ENCODE peak calls at places on chromosomes 4 and X, in eight cellular contexts. V, B, O, Y, F, T, S and A are unnamed samples.

GRCh38 chr4:24137596-24137962 is 247.7 kb upstream of the PPARGC1A start:
- DNase-seq in V (no peak), B (no peak), O (no peak), Y (no peak), F (no peak), T (no peak), S (no peak), A (no peak)

GRCh38 chrX:2228466-2228865 is 272.3 kb downstream of the DHRSX start:
- DNase-seq in V (no peak), B (no peak), O (no peak), Y (no peak), F (peak; percentile 38), T (no peak), S (no peak), A (no peak)

GRCh38 chrX:65677954-65678469 is 10.6 kb downstream of the MSN start:
- DNase-seq in V (no peak), B (peak; percentile 77), O (peak; percentile 94), Y (no peak), F (peak; percentile 98), T (no peak), S (peak; percentile 50), A (peak; percentile 6)

GRCh38 chrX:29890646-29891200 is 324.6 kb upstream of the MAGEB2 start:
- DNase-seq in V (no peak), B (no peak), O (peak; percentile 16), Y (no peak), F (peak; percentile 59), T (no peak), S (no peak), A (no peak)

GRCh38 chr4:177369372-177369771 is 59.7 kb downstream of the NEIL3 start:
- DNase-seq in V (no peak), B (no peak), O (peak; percentile 91), Y (no peak), F (no peak), T (no peak), S (no peak), A (no peak)

GRCh38 chrX:15930585-15930984 is 76.0 kb upstream of the AP1S2 start:
- DNase-seq in V (no peak), B (no peak), O (peak; percentile 66), Y (no peak), F (peak; percentile 62), T (no peak), S (no peak), A (peak; percentile 19)

GRCh38 chr4:1009647-1010521 is 1.5 kb upstream of the FGFRL1 start:
- DNase-seq in V (peak; percentile 75), B (peak; percentile 85), O (peak; percentile 36), Y (peak; percentile 78), F (peak; percentile 34), T (peak; percentile 60), S (peak; percentile 65), A (no peak)

GRCh38 chr4:53601251-53601764 is 10.0 kb upstream of the LNX1 start:
- DNase-seq in V (peak; percentile 68), B (no peak), O (no peak), Y (peak; percentile 24), F (no peak), T (no peak), S (peak; percentile 17), A (no peak)

GRCh38 chrX:29935455-29935854 is 279.9 kb upstream of the MAGEB2 start:
- DNase-seq in V (no peak), B (no peak), O (no peak), Y (no peak), F (no peak), T (no peak), S (no peak), A (no peak)

GRCh38 chrX:126701380-126701779 is 118.1 kb upstream of the PRR32 start:
- DNase-seq in V (no peak), B (no peak), O (no peak), Y (no peak), F (no peak), T (no peak), S (peak; percentile 12), A (no peak)

GRCh38 chr4:687048-687974 is 1.6 kb downstream of the SLC49A3 start:
- DNase-seq in V (peak; percentile 39), B (peak; percentile 91), O (peak; percentile 77), Y (no peak), F (peak; percentile 91), T (no peak), S (peak; percentile 79), A (peak; percentile 90)

GRCh38 chr4:1208266-1208961 is 36.0 kb upstream of the SPON2 start:
- DNase-seq in V (peak; percentile 23), B (no peak), O (no peak), Y (no peak), F (no peak), T (no peak), S (no peak), A (no peak)

GRCh38 chr4:96317924-96318323 is 478.0 kb downstream of the PDHA2 start:
- DNase-seq in V (no peak), B (no peak), O (no peak), Y (no peak), F (no peak), T (no peak), S (no peak), A (no peak)

GRCh38 chrX:18895157-18895952 is 88.6 kb downstream of the PHKA2 start:
- DNase-seq in V (no peak), B (peak; percentile 85), O (peak; percentile 37), Y (no peak), F (no peak), T (no peak), S (no peak), A (no peak)

GRCh38 chr4:26073886-26074560 is 160.0 kb downstream of the SMIM20 start:
- DNase-seq in V (no peak), B (no peak), O (no peak), Y (no peak), F (no peak), T (no peak), S (no peak), A (no peak)

GRCh38 chr4:146699910-146700309 is 61.2 kb downstream of the POU4F2 start:
- DNase-seq in V (no peak), B (no peak), O (no peak), Y (no peak), F (no peak), T (no peak), S (no peak), A (no peak)

GRCh38 chr4:1658581-1658980 is 25.5 kb downstream of the FAM53A start:
- DNase-seq in V (no peak), B (no peak), O (no peak), Y (no peak), F (no peak), T (no peak), S (no peak), A (no peak)

GRCh38 chr4:138398297-138398696 is 156.1 kb upstream of the SLC7A11 start:
- DNase-seq in V (no peak), B (no peak), O (no peak), Y (no peak), F (no peak), T (no peak), S (no peak), A (peak; percentile 96)

GRCh38 chr4:10656988-10657387 is 27.6 kb downstream of the CLNK start:
- DNase-seq in V (no peak), B (no peak), O (peak; percentile 43), Y (no peak), F (peak; percentile 70), T (no peak), S (no peak), A (peak; percentile 95)

GRCh38 chr4:55722132-55722531 is 86.0 kb upstream of the NMU start:
- DNase-seq in V (no peak), B (no peak), O (no peak), Y (no peak), F (no peak), T (no peak), S (no peak), A (no peak)

GRCh38 chr4:113437124-113437523 is 324.4 kb downstream of the CAMK2D start:
- DNase-seq in V (no peak), B (no peak), O (no peak), Y (no peak), F (no peak), T (no peak), S (no peak), A (no peak)

GRCh38 chr4:112771-113170 is 11.5 kb upstream of the ZNF718 start:
- DNase-seq in V (no peak), B (no peak), O (no peak), Y (no peak), F (no peak), T (no peak), S (no peak), A (no peak)

GRCh38 chr4:112881842-112882241 is 167.6 kb upstream of the ANK2 start:
- DNase-seq in V (peak; percentile 48), B (no peak), O (no peak), Y (no peak), F (no peak), T (no peak), S (no peak), A (no peak)

GRCh38 chrX:145410622-145411021 is 163.3 kb downstream of the SPANXN1 start:
- DNase-seq in V (no peak), B (no peak), O (no peak), Y (no peak), F (no peak), T (no peak), S (no peak), A (no peak)

GRCh38 chr4:41538017-41538733 is at the start of gene LIMCH1:
- DNase-seq in V (no peak), B (peak; percentile 90), O (no peak), Y (no peak), F (peak; percentile 72), T (no peak), S (no peak), A (peak; percentile 37)

GRCh38 chrX:11499076-11500044 is 166.4 kb downstream of the ARHGAP6 start:
- DNase-seq in V (no peak), B (no peak), O (peak; percentile 78), Y (no peak), F (peak; percentile 62), T (no peak), S (no peak), A (no peak)

GRCh38 chrX:10356979-10357378 is 200.2 kb downstream of the CLCN4 start:
- DNase-seq in V (no peak), B (no peak), O (peak; percentile 58), Y (no peak), F (peak; percentile 66), T (no peak), S (no peak), A (no peak)

GRCh38 chrX:9860826-9861225 is 74.6 kb downstream of the SHROOM2 start:
- DNase-seq in V (no peak), B (no peak), O (no peak), Y (no peak), F (peak; percentile 40), T (no peak), S (no peak), A (no peak)

GRCh38 chr4:6896035-6896434 is 13.6 kb upstream of the TBC1D14 start:
- DNase-seq in V (no peak), B (no peak), O (no peak), Y (no peak), F (no peak), T (no peak), S (no peak), A (no peak)

GRCh38 chr4:88573286-88573994 is 18.8 kb upstream of the HERC3 start:
- DNase-seq in V (no peak), B (no peak), O (no peak), Y (no peak), F (no peak), T (no peak), S (no peak), A (no peak)

GRCh38 chrX:66728818-66729271 is 90.0 kb upstream of the EDA2R start:
- DNase-seq in V (peak; percentile 50), B (no peak), O (peak; percentile 59), Y (peak; percentile 54), F (peak; percentile 2), T (peak; percentile 15), S (peak; percentile 42), A (no peak)

GRCh38 chr4:7929530-7929951 is 10.1 kb downstream of the AFAP1 start:
- DNase-seq in V (no peak), B (no peak), O (no peak), Y (no peak), F (peak; percentile 38), T (no peak), S (peak; percentile 68), A (peak; percentile 2)

GRCh38 chr4:130035391-130035790 is 939.4 kb downstream of the C4orf33 start:
- DNase-seq in V (no peak), B (no peak), O (no peak), Y (no peak), F (no peak), T (no peak), S (no peak), A (no peak)